ENCODE peak calls at places on chromosomes 13 and 19, in ten cellular contexts. M is retinal pigment epithelial cell; X is lung; F is body of pancreas; H is AG09309; T is ovary; A is lower lobe of right lung; Y is lower leg skin; R is HL-60; N is CD8-positive, alpha-beta T cell. O is an unnamed sample.

GRCh38 chr13:113084943-113085540 is 20.5 kb upstream of the F7 start:
- DNase-seq in M (no peak), X (no peak), F (no peak), H (no peak), T (no peak), A (peak), Y (no peak), R (no peak), N (no peak), O (no peak)

GRCh38 chr13:112783946-112784500 is 94.2 kb downstream of the ATP11A start:
- DNase-seq in M (no peak), X (peak), F (no peak), H (no peak), T (no peak), A (peak), Y (no peak), R (no peak), N (no peak), O (no peak)

GRCh38 chr19:18945297-18945696 is 4.3 kb upstream of the HOMER3 start:
- DNase-seq in M (no peak), X (no peak), F (no peak), H (no peak), T (no peak), A (no peak), Y (no peak), R (no peak), N (no peak), O (no peak)

GRCh38 chr13:50030315-50030714 is 15.1 kb downstream of the KCNRG start:
- DNase-seq in M (no peak), X (no peak), F (no peak), H (no peak), T (no peak), A (no peak), Y (no peak), R (no peak), N (no peak), O (no peak)

GRCh38 chr19:34654796-34655195 is 22.2 kb downstream of the SCGB2B2 start:
- DNase-seq in M (no peak), X (no peak), F (no peak), H (no peak), T (no peak), A (no peak), Y (no peak), R (no peak), N (no peak), O (no peak)

GRCh38 chr13:64767054-64767453 is 2463.1 kb downstream of the PCDH9 start:
- DNase-seq in M (no peak), X (no peak), F (no peak), H (no peak), T (no peak), A (no peak), Y (no peak), R (no peak), N (no peak), O (no peak)

GRCh38 chr13:113616991-113617749 is 32.6 kb downstream of the TFDP1 start:
- DNase-seq in M (peak), X (no peak), F (peak), H (no peak), T (no peak), A (no peak), Y (no peak), R (peak), N (no peak), O (no peak)

GRCh38 chr19:927044-927706 is 1.3 kb downstream of the ARID3A start:
- DNase-seq in M (no peak), X (peak), F (peak), H (no peak), T (peak), A (peak), Y (peak), R (peak), N (no peak), O (no peak)

GRCh38 chr13:77388944-77389616 is 62.2 kb upstream of the MYCBP2 start:
- DNase-seq in M (no peak), X (no peak), F (no peak), H (no peak), T (no peak), A (no peak), Y (no peak), R (no peak), N (no peak), O (no peak)

GRCh38 chr19:49809155-49809986 is 3.7 kb downstream of the FUZ start:
- DNase-seq in M (peak), X (peak), F (peak), H (no peak), T (peak), A (peak), Y (peak), R (no peak), N (peak), O (no peak)

GRCh38 chr19:49807888-49808675 is 5.0 kb downstream of the FUZ start:
- DNase-seq in M (no peak), X (no peak), F (no peak), H (no peak), T (no peak), A (no peak), Y (no peak), R (no peak), N (no peak), O (no peak)

GRCh38 chr19:49807174-49807830 is 5.8 kb downstream of the FUZ start:
- DNase-seq in M (no peak), X (no peak), F (no peak), H (no peak), T (no peak), A (no peak), Y (no peak), R (peak), N (peak), O (no peak)

GRCh38 chr19:49809987-49810389 is 3.1 kb downstream of the FUZ start:
- DNase-seq in M (no peak), X (no peak), F (no peak), H (no peak), T (no peak), A (no peak), Y (no peak), R (no peak), N (no peak), O (no peak)

GRCh38 chr19:49808762-49809154 is 4.3 kb downstream of the FUZ start:
- DNase-seq in M (peak), X (peak), F (peak), H (peak), T (peak), A (peak), Y (peak), R (no peak), N (peak), O (no peak)
- H3K4me3 ChIP-seq in M (peak), X (peak), F (peak), H (peak), T (peak), A (peak), Y (peak), R (no peak), N (peak), O (peak)

GRCh38 chr19:28560786-28561185 is 652.2 kb downstream of the UQCRFS1 start:
- DNase-seq in M (no peak), X (no peak), F (no peak), H (no peak), T (no peak), A (no peak), Y (no peak), R (no peak), N (no peak), O (no peak)
- TF ChIP-seq CTCF in M (no peak), X (no peak), F (no peak), H (no peak), T (no peak), A (no peak), Y (no peak), R (no peak), N (no peak), O (peak)

GRCh38 chr19:54164369-54165068 is 5.0 kb upstream of the LENG1 start:
- DNase-seq in M (no peak), X (peak), F (peak), H (no peak), T (no peak), A (peak), Y (no peak), R (no peak), N (peak), O (no peak)

GRCh38 chr19:54165222-54165621 is 5.7 kb upstream of the LENG1 start:
- DNase-seq in M (no peak), X (no peak), F (no peak), H (no peak), T (no peak), A (no peak), Y (no peak), R (no peak), N (no peak), O (no peak)

GRCh38 chr19:54160948-54161347 is 1.4 kb upstream of the LENG1 start:
- DNase-seq in M (no peak), X (no peak), F (no peak), H (no peak), T (no peak), A (no peak), Y (no peak), R (no peak), N (no peak), O (no peak)

GRCh38 chr19:54162241-54162805 is 2.8 kb upstream of the LENG1 start:
- DNase-seq in M (no peak), X (peak), F (peak), H (no peak), T (peak), A (peak), Y (peak), R (peak), N (peak), O (no peak)

DNA sequence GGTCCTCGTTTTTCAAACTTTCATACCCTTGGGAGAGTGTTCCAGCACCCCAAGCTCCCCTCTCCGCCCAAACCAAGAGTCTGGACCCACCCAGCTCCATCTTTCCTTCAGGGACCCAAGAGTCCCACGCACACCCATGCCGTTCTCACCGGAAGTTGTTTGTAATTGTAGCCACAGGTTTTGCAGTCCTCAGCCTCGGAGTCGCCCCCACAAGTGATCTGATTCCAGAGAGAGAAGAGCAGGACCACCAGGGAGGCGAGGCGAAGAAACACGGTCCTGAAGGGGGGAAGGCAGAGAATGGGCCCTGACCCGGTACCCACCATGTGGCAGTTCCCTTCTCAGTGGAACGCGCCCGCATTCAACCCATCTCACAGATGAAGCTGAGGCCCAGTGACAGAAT is 3.4 kb upstream of the LENG1 start:
- DNase-seq in M (no peak), X (no peak), F (no peak), H (no peak), T (no peak), A (no peak), Y (no peak), R (no peak), N (no peak), O (no peak)
- H3K4me3 ChIP-seq in M (no peak), X (no peak), F (no peak), H (no peak), T (peak), A (peak), Y (no peak), R (peak), N (peak), O (peak)

GRCh38 chr13:29156136-29156535 is 336.0 kb downstream of the MTUS2 start:
- DNase-seq in M (no peak), X (no peak), F (no peak), H (no peak), T (no peak), A (no peak), Y (no peak), R (no peak), N (no peak), O (no peak)

GRCh38 chr13:29159871-29160270 is 339.7 kb downstream of the MTUS2 start:
- DNase-seq in M (no peak), X (no peak), F (no peak), H (no peak), T (no peak), A (no peak), Y (no peak), R (no peak), N (no peak), O (no peak)

DNA sequence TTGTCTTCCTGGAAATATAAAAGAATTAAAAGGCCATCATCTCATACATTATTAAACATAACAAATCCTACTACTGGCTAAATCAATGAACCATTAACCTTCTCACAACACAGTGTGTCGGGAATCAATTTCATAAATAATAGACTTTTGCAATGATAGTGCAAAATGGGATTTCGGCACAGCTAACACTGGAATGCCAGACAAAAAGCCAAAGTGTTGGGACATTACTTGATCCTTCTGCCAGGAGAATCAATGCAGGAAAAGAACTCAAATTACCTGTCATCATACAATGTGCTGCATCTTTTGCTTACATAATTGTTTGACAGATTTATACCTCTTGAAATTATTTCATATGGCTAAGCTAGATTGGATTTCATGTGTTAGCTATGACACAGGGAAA is 334.3 kb downstream of the MTUS2 start:
- DNase-seq in M (no peak), X (no peak), F (no peak), H (no peak), T (no peak), A (no peak), Y (no peak), R (no peak), N (no peak), O (no peak)
- TF ChIP-seq CTCF in M (no peak), X (no peak), F (no peak), H (no peak), T (no peak), A (no peak), Y (no peak), R (no peak), N (no peak), O (no peak)

DNA sequence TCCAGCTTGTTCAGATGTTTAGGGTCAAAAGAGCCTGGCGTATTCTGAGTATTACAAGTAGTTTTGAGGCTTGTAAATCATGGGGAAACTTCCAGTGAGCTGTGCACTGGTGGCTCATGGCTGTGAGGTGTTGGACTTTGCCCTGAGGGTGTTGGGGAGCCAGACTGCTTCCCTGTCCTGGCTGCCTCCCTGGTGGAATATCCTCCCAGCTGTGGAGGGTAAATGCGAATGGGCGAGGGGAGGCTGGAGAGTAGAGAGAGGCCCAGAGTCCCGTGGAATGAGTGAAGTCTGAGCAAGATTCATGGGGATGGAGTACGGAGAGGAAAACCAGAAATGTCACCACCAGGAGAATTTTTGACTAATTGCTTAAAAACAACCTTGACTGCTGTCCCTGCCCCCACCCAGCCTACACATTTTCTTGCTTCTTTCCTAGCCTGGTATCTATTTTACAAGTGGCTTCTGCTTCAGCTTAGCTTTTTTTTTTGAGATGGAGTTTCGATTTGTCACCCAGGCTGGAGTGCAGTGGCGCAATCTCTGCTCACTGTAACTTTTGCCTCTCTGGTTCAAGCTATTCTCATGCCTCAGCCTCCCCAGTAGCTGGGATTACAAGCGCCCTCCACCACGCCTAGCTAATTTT is 3.7 kb downstream of the SNRPA start:
- DNase-seq in M (no peak), X (no peak), F (peak), H (no peak), T (no peak), A (no peak), Y (no peak), R (no peak), N (no peak), O (no peak)
- H3K4me3 ChIP-seq in M (no peak), X (no peak), F (no peak), H (no peak), T (no peak), A (peak), Y (no peak), R (peak), N (peak), O (peak)